ENCODE peak calls at places on chromosome 18, in four cellular contexts. Q is heart right ventricle, E is Calu3, V is astrocyte of the spinal cord. D is an unnamed sample.

GRCh38 chr18:11316546-11316945 is 167.2 kb upstream of the PIEZO2 start:
- DNase-seq in E (no peak), Q (no peak), V (no peak), D (no peak)

GRCh38 chr18:21831413-21831831 is 90.8 kb downstream of the MIB1 start:
- DNase-seq in Q (no peak), V (no peak), E (no peak), D (no peak)

GRCh38 chr18:26710460-26711096 is 154.9 kb downstream of the AQP4 start:
- DNase-seq in V (no peak), E (no peak), Q (no peak), D (no peak)

GRCh38 chr18:56869189-56869777 is 218.1 kb downstream of the WDR7 start:
- DNase-seq in E (peak), Q (no peak), V (peak), D (peak)

GRCh38 chr18:69490813-69491212 is 90.1 kb downstream of the DOK6 start:
- DNase-seq in E (no peak), V (peak), Q (no peak), D (no peak)

GRCh38 chr18:58132595-58133191 is 88.7 kb downstream of the NEDD4L start:
- DNase-seq in E (no peak), Q (no peak), V (no peak), D (no peak)

GRCh38 chr18:67417864-67418523 is 98.5 kb downstream of the DSEL start:
- DNase-seq in V (peak), Q (no peak), E (peak), D (no peak)

GRCh38 chr18:68944826-68945225 is 146.9 kb downstream of the CCDC102B start:
- DNase-seq in E (no peak), V (no peak), Q (no peak), D (no peak)

GRCh38 chr18:79139206-79139605 is 70.0 kb downstream of the ATP9B start:
- DNase-seq in V (no peak), Q (no peak), E (no peak), D (no peak)

GRCh38 chr18:68662779-68663178 is 52.1 kb downstream of the TMX3 start:
- DNase-seq in Q (no peak), V (peak), E (no peak), D (no peak)

GRCh38 chr18:69787825-69788547 is 159.7 kb downstream of the CD226 start:
- DNase-seq in V (peak), Q (no peak), E (peak), D (no peak)

GRCh38 chr18:58887613-58887963 is 22.9 kb downstream of the ZNF532 start:
- DNase-seq in V (peak), Q (peak), E (no peak), D (peak)

GRCh38 chr18:9898792-9899549 is 13.2 kb downstream of the TXNDC2 start:
- DNase-seq in E (peak), V (no peak), Q (no peak), D (no peak)

GRCh38 chr18:79395761-79396404 is at the start of gene NFATC1:
- DNase-seq in E (peak), V (peak), Q (peak), D (peak)

GRCh38 chr18:73679941-73680700 is 467.5 kb downstream of the FBXO15 start:
- DNase-seq in V (peak), E (no peak), Q (no peak), D (no peak)

GRCh38 chr18:49537232-49537876 is 24.5 kb upstream of the LIPG start:
- DNase-seq in Q (no peak), V (no peak), E (no peak), D (no peak)

GRCh38 chr18:67400502-67401117 is 115.9 kb downstream of the DSEL start:
- DNase-seq in V (peak), Q (no peak), E (no peak), D (no peak)

GRCh38 chr18:71136487-71136886 is 847.6 kb downstream of the SOCS6 start:
- DNase-seq in E (no peak), Q (no peak), V (no peak), D (no peak)

GRCh38 chr18:67468038-67468437 is 48.5 kb downstream of the DSEL start:
- DNase-seq in V (no peak), E (no peak), Q (no peak), D (no peak)

GRCh38 chr18:53909668-53910067 is 314.8 kb downstream of the MBD2 start:
- DNase-seq in V (peak), E (peak), Q (no peak), D (no peak)

GRCh38 chr18:57275111-57275510 is 77.2 kb upstream of the ST8SIA3 start:
- DNase-seq in Q (no peak), E (no peak), V (no peak), D (no peak)

GRCh38 chr18:5604778-5605177 is 61.0 kb upstream of the EPB41L3 start:
- DNase-seq in Q (no peak), E (no peak), V (no peak), D (no peak)

GRCh38 chr18:11570770-11571169 is 38.6 kb upstream of the SLC35G4 start:
- DNase-seq in E (no peak), V (peak), Q (no peak), D (no peak)

GRCh38 chr18:21117385-21118135 is 5.9 kb upstream of the ROCK1 start:
- DNase-seq in Q (no peak), E (no peak), V (peak), D (no peak)

GRCh38 chr18:79918089-79919011 is 33.1 kb downstream of the SLC66A2 start:
- DNase-seq in E (no peak), V (no peak), Q (no peak), D (no peak)

DNA sequence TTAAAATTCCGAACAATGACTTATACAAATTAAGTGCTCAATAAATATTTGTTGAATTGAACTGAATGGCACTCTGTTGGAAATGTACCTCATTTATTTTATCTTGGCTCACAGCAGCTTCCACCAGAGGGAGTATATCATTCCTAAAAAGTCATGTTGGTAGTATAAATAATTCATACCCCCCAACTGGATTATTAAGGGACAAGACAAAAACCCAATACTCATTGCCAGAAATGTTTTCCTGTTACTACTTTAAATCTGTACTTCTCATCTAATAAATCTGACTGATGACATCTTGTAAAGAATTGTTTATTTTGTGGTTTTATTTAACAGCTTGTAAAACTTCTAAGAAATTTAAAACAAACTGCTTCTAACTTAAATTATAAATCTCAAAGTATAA is 163.9 kb downstream of the CDH2 start:
- DNase-seq in V (no peak), Q (no peak), E (no peak), D (no peak)
- TF ChIP-seq CTCF in V (peak), Q (no peak), E (peak), D (peak)

GRCh38 chr18:76621782-76622495 is 126.9 kb upstream of the ZNF516 start:
- DNase-seq in Q (no peak), E (no peak), V (peak), D (no peak)

GRCh38 chr18:76619342-76620315 is 124.6 kb upstream of the ZNF516 start:
- DNase-seq in E (no peak), V (peak), Q (peak), D (peak)

GRCh38 chr18:76621184-76621583 is 126.1 kb upstream of the ZNF516 start:
- DNase-seq in V (no peak), Q (no peak), E (no peak), D (no peak)

GRCh38 chr18:76618721-76619120 is 123.7 kb upstream of the ZNF516 start:
- DNase-seq in V (no peak), Q (no peak), E (no peak), D (no peak)

DNA sequence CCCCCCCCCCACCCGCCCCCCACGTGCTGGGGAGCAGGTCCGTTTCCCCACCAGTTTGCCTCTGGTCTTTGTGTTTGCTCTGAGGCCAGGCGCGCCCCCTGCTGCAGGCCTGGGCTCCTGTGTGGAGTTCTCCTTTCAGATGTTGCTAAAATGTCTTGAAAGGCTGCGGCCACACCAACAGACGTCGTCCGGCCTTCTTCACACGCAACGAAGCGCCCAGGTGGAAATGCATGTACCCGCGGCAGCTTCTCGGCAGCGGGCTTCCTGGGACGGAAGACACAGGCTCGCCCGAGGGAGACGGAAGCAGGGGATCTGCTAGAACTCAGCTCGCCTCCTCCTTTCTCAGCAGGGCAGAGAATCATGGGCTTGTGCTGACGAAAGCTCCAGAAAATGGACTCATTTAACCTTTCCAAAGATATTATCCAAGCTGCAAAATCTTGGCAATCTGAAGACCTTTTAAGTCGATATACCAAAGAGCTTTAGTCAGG is 125.3 kb upstream of the ZNF516 start:
- DNase-seq in V (peak), Q (peak), E (peak), D (peak)
- TF ChIP-seq CTCF in V (peak), Q (peak), E (peak), D (peak)

GRCh38 chr18:62878305-62878704 is 163.0 kb downstream of the PHLPP1 start:
- DNase-seq in E (no peak), Q (no peak), V (no peak), D (no peak)

GRCh38 chr18:62875320-62875719 is 160.0 kb downstream of the PHLPP1 start:
- DNase-seq in V (no peak), Q (no peak), E (no peak), D (no peak)

GRCh38 chr18:62876828-62877227 is 161.5 kb downstream of the PHLPP1 start:
- DNase-seq in Q (no peak), E (no peak), V (no peak), D (no peak)

GRCh38 chr18:62876106-62876505 is 160.8 kb downstream of the PHLPP1 start:
- DNase-seq in Q (no peak), E (peak), V (no peak), D (no peak)

DNA sequence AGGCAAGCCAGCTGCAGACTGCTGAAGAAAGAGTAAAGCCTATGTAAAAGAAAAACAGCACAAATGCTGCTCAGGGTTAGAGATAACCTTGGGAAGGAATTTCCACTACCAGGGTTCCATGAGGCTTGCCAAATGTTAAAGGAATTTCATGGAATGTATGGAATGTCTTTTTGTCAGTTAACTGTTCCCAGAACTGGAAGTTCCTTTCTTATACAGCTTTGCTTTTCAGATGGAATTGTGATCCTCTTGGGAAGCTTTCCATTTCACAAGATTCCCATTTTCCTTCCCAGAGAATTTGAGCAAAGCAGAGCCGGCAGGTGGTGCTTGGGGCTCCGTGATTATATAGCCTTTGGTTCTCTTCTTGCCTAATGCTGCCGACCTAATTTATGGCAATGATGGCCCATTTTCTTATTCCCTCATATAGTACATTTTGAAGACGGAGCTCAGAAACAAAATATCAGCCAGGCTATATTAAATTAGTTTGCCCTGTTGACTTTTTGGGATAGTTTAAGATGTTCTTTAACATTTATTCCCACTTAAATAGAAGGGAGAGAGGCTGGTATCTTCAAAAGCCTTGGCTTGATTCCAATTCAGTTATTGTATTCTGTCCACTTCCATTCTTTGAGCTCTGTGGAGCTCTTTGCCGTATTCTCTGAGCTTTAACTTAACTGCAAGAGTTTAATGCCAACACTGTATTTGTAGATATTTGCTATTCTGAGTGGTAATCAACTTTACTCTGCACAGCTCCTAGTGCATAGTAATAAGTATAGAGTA is 162.3 kb downstream of the PHLPP1 start:
- DNase-seq in V (peak), Q (no peak), E (no peak), D (no peak)
- TF ChIP-seq CTCF in V (peak), Q (no peak), E (no peak), D (no peak)

GRCh38 chr18:12933323-12933722 is 14.5 kb upstream of the SEH1L start:
- DNase-seq in E (no peak), Q (no peak), V (no peak), D (no peak)

GRCh38 chr18:12929477-12930083 is 18.2 kb upstream of the SEH1L start:
- DNase-seq in V (no peak), Q (no peak), E (no peak), D (no peak)

GRCh38 chr18:12930908-12931307 is 16.9 kb upstream of the SEH1L start:
- DNase-seq in E (no peak), V (no peak), Q (no peak), D (no peak)

GRCh38 chr18:12939161-12939560 is 8.7 kb upstream of the SEH1L start:
- DNase-seq in Q (no peak), V (no peak), E (no peak), D (no peak)

GRCh38 chr18:12934454-12935071 is 13.2 kb upstream of the SEH1L start:
- DNase-seq in E (peak), Q (peak), V (peak), D (peak)
- TF ChIP-seq CTCF in E (peak), Q (peak), V (peak), D (peak)

GRCh38 chr18:48230459-48231113 is 178.6 kb downstream of the ZBTB7C start:
- DNase-seq in Q (peak), E (peak), V (peak), D (peak)
- TF ChIP-seq CTCF in Q (no peak), E (peak), V (peak), D (peak)

DNA sequence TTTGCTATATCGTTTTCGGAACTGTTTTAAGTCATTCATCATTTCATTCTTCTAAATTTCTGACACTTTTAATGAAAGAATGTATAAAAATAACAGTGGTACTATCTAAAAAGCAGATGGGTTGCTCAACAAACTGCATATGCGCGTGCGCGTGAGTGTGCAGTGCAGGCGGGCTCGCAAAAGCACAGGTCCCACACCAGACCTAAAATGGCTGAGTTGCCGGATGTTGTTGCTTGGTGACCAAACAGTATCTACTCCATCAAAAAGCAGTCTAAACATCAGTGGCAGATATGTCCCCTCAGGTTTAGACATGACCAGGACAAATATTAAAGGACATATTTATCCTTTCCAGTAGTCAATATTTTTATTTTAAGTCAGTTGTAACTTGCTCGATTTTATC is 5.1 kb downstream of the NOL4 start:
- DNase-seq in Q (no peak), E (no peak), V (no peak), D (no peak)
- TF ChIP-seq CTCF in Q (no peak), E (no peak), V (no peak), D (no peak)

GRCh38 chr18:37456395-37456794 is 109.2 kb downstream of the CELF4 start:
- DNase-seq in Q (no peak), V (no peak), E (no peak), D (no peak)
- TF ChIP-seq CTCF in Q (no peak), V (no peak), E (no peak), D (no peak)

GRCh38 chr18:902179-902718 is 2.4 kb upstream of the ADCYAP1 start:
- DNase-seq in Q (no peak), E (peak), V (no peak), D (no peak)
- TF ChIP-seq CTCF in Q (no peak), E (no peak), V (peak), D (no peak)

DNA sequence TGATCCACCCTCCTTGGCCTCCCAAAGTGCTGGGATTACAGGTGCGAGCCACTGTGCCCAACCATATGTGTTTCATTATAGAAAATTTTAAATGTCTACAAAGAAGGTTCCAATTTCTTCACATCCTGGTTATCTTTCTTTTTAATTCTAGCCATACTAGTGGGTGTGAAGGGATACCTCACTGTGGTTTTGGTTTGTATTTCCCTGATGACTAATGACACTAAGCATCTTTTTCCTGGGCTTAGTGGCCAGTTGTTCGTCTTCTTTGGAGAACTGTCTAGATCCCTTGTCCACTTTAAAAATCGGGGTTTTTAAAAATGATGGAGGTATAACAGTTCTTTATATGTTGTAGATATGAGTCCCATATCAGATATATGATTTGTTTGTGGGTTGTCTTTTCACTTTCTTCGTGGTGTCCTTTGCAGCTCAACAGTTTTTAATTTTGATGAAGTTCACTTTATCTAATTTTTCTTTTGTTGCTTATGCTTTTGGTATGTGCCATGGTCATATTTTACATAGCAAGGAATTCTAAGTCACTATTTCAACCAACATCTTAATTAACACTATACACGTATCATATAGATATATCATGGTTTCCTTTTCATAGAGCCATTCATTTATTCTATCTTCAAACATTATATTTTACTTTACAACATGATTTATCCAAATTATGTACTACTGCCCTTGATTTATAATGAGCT is 135.0 kb upstream of the RIOK3 start:
- DNase-seq in V (peak), E (no peak), Q (no peak), D (no peak)
- TF ChIP-seq CTCF in V (no peak), E (no peak), Q (no peak), D (no peak)

D was measured in endothelial cell.